ENCODE peak calls at places on chromosomes 3 and 15, in seven cellular contexts. G, V, T, X, A, O and Z are unnamed samples.

GRCh38 chr3:153052096-153052460 is 109.9 kb upstream of the RAP2B start:
- DNase-seq in T (no peak), A (no peak), X (peak), G (peak), V (peak), O (no peak), Z (peak)

GRCh38 chr3:133888739-133889340 is 6.8 kb downstream of the RAB6B start:
- DNase-seq in T (no peak), A (no peak), V (no peak), X (no peak), O (no peak), G (no peak), Z (no peak)

GRCh38 chr15:77474987-77475385 is 54.3 kb downstream of the HMG20A start:
- DNase-seq in T (no peak), X (no peak), V (no peak), A (no peak), G (no peak), O (no peak), Z (no peak)

GRCh38 chr15:36484038-36484778 is 95.2 kb upstream of the CDIN1 start:
- DNase-seq in V (no peak), G (no peak), X (peak), A (no peak), O (no peak), T (no peak), Z (no peak)

GRCh38 chr15:80389370-80389769 is 14.8 kb upstream of the ARNT2 start:
- DNase-seq in X (no peak), V (no peak), O (no peak), G (no peak), T (no peak), A (no peak), Z (no peak)

GRCh38 chr3:73213906-73214305 is 152.4 kb downstream of the EBLN2 start:
- DNase-seq in G (peak), V (no peak), A (no peak), X (no peak), O (no peak), T (no peak), Z (no peak)

GRCh38 chr3:161020264-161020663 is 84.9 kb downstream of the B3GALNT1 start:
- DNase-seq in T (no peak), G (no peak), X (no peak), V (no peak), A (no peak), O (no peak), Z (no peak)

GRCh38 chr3:47225310-47225906 is 57.2 kb downstream of the KIF9 start:
- DNase-seq in X (peak), O (no peak), V (no peak), G (peak), T (no peak), A (no peak), Z (peak)

GRCh38 chr15:65805019-65805738 is 13.1 kb upstream of the DENND4A start:
- DNase-seq in T (no peak), V (no peak), G (no peak), O (no peak), A (no peak), X (no peak), Z (no peak)

GRCh38 chr3:107206141-107206540 is 171.1 kb upstream of the CCDC54 start:
- DNase-seq in T (peak), G (no peak), V (peak), A (no peak), X (peak), O (no peak), Z (no peak)

GRCh38 chr3:138862531-138862923 is 27.8 kb upstream of the PIK3CB start:
- DNase-seq in O (no peak), V (no peak), A (no peak), X (peak), T (no peak), G (no peak), Z (no peak)

GRCh38 chr3:39273119-39273518 is 6.7 kb downstream of the CX3CR1 start:
- DNase-seq in T (no peak), V (no peak), G (no peak), O (no peak), A (no peak), X (no peak), Z (no peak)

GRCh38 chr15:69011641-69012040 is 2.9 kb upstream of the NOX5 start:
- DNase-seq in O (no peak), V (no peak), X (no peak), A (no peak), G (no peak), T (no peak), Z (no peak)

GRCh38 chr15:52042051-52042851 is 23.2 kb downstream of the MAPK6 start:
- DNase-seq in X (peak), G (no peak), O (no peak), T (no peak), V (no peak), A (no peak), Z (no peak)

GRCh38 chr3:52518723-52519444 is 14.8 kb downstream of the NT5DC2 start:
- DNase-seq in O (no peak), T (no peak), G (no peak), A (no peak), V (no peak), X (no peak), Z (no peak)

GRCh38 chr3:24048843-24049242 is 103.8 kb downstream of the NR1D2 start:
- DNase-seq in V (no peak), O (no peak), G (no peak), X (no peak), A (no peak), T (no peak), Z (no peak)

GRCh38 chr3:98272126-98272525 is 8.1 kb downstream of the OR5H6 start:
- DNase-seq in G (no peak), O (no peak), X (no peak), A (no peak), V (no peak), T (no peak), Z (no peak)

GRCh38 chr15:90291679-90292356 is 26.3 kb downstream of the NGRN start:
- DNase-seq in T (peak), X (peak), A (no peak), G (no peak), O (no peak), V (no peak), Z (no peak)

GRCh38 chr3:161863775-161864174 is 367.2 kb downstream of the OTOL1 start:
- DNase-seq in G (no peak), A (no peak), T (no peak), X (no peak), O (no peak), V (no peak), Z (no peak)

GRCh38 chr3:98540346-98540745 is 8.6 kb downstream of the GPR15 start:
- DNase-seq in O (no peak), A (no peak), T (peak), G (no peak), V (no peak), X (no peak), Z (no peak)

GRCh38 chr15:83733206-83733605 is 79.3 kb downstream of the ADAMTSL3 start:
- DNase-seq in G (no peak), O (no peak), V (peak), T (no peak), A (no peak), X (peak), Z (no peak)